ENCODE peak calls at places on chromosomes 16 and 17, in five cellular contexts. Y, D, O, I and J are unnamed samples.

GRCh38 chr16:49995720-49996119 is 29.3 kb upstream of the CNEP1R1 start:
- ATAC-seq in D (no peak), I (no peak), Y (peak; percentile 51), O (peak; percentile 65), J (no peak)

GRCh38 chr17:40791116-40791515 is 8.6 kb downstream of the KRT28 start:
- ATAC-seq in I (no peak), D (no peak), Y (no peak), O (no peak), J (no peak)

GRCh38 chr16:50676684-50677225 is 4.4 kb downstream of the SNX20 start:
- ATAC-seq in I (no peak), Y (peak; percentile 55), D (no peak), O (peak; percentile 28), J (no peak)

GRCh38 chr16:73202176-73202729 is 154.3 kb upstream of the ZFHX3 start:
- ATAC-seq in Y (peak; percentile 67), D (no peak), O (peak; percentile 100), I (no peak), J (no peak)

GRCh38 chr16:55534773-55535172 is 25.9 kb downstream of the LPCAT2 start:
- ATAC-seq in I (no peak), Y (no peak), O (no peak), D (no peak), J (no peak)

GRCh38 chr16:69057400-69058378 is 47.8 kb upstream of the HAS3 start:
- ATAC-seq in I (no peak), D (peak; percentile 92), O (no peak), Y (peak; percentile 93), J (peak; percentile 66)

GRCh38 chr17:35254107-35254802 is 11.4 kb downstream of the SLFN5 start:
- ATAC-seq in I (no peak), Y (peak; percentile 86), O (peak; percentile 38), D (no peak), J (peak; percentile 96)

GRCh38 chr17:77936881-77937280 is 21.6 kb upstream of the TNRC6C start:
- ATAC-seq in Y (no peak), D (no peak), I (no peak), O (no peak), J (no peak)

GRCh38 chr17:78796134-78796900 is 14.2 kb upstream of the CYTH1 start:
- ATAC-seq in O (no peak), I (no peak), Y (no peak), D (no peak), J (no peak)

GRCh38 chr17:76048025-76048605 is 21.0 kb upstream of the EVPL start:
- ATAC-seq in I (no peak), D (peak; percentile 90), O (no peak), Y (no peak), J (no peak)

GRCh38 chr16:58110590-58111330 is 18.4 kb downstream of the CFAP20 start:
- ATAC-seq in I (peak; percentile 52), Y (peak; percentile 41), D (no peak), O (peak; percentile 34), J (no peak)

GRCh38 chr17:82014971-82015310 is 7.7 kb downstream of the CENPX start:
- ATAC-seq in D (no peak), I (no peak), Y (no peak), O (no peak), J (no peak)

GRCh38 chr16:23013484-23013883 is 135.8 kb downstream of the USP31 start:
- ATAC-seq in D (no peak), O (peak; percentile 70), I (peak; percentile 41), Y (peak; percentile 66), J (no peak)

GRCh38 chr17:64001763-64002529 is 3.8 kb downstream of the PRR29 start:
- ATAC-seq in Y (no peak), I (no peak), D (no peak), O (peak; percentile 21), J (peak; percentile 84)

GRCh38 chr16:89133457-89134127 is 38.0 kb upstream of the CDH15 start:
- ATAC-seq in D (no peak), Y (no peak), O (no peak), I (no peak), J (no peak)

GRCh38 chr16:84277244-84277823 is 17.3 kb upstream of the WFDC1 start:
- ATAC-seq in Y (peak; percentile 93), O (peak; percentile 85), D (peak; percentile 92), I (peak; percentile 91), J (peak; percentile 73)

GRCh38 chr16:66927918-66928649 is 2.7 kb upstream of the RRAD start:
- ATAC-seq in D (no peak), O (no peak), I (no peak), Y (no peak), J (no peak)

GRCh38 chr16:26863971-26864370 is 202.8 kb upstream of the C16orf82 start:
- ATAC-seq in Y (no peak), I (no peak), O (no peak), D (no peak), J (no peak)

GRCh38 chr17:63308272-63308671 is 137.8 kb downstream of the CYB561 start:
- ATAC-seq in Y (no peak), I (no peak), D (no peak), O (no peak), J (no peak)

GRCh38 chr16:3022208-3022696 is 1.5 kb downstream of the HCFC1R1 start:
- ATAC-seq in D (peak; percentile 19), O (peak; percentile 14), Y (peak; percentile 46), I (peak; percentile 67), J (peak; percentile 66)

GRCh38 chr17:50668025-50668837 is 33.5 kb downstream of the ABCC3 start:
- ATAC-seq in Y (peak; percentile 62), O (peak; percentile 15), I (no peak), D (no peak), J (no peak)

GRCh38 chr17:32486701-32487459 is at the start of gene CDK5R1:
- ATAC-seq in Y (peak; percentile 15), I (peak; percentile 61), O (peak; percentile 12), D (peak; percentile 2), J (peak; percentile 79)

GRCh38 chr16:69596801-69597200 is 31.0 kb downstream of the NFAT5 start:
- ATAC-seq in O (no peak), Y (no peak), I (no peak), D (no peak), J (no peak)

GRCh38 chr16:3725291-3725690 is 8.0 kb upstream of the TRAP1 start:
- ATAC-seq in I (no peak), D (no peak), O (no peak), Y (no peak), J (no peak)

GRCh38 chr16:23317266-23317661 is 15.2 kb downstream of the SCNN1B start:
- ATAC-seq in Y (peak; percentile 70), I (no peak), D (no peak), O (no peak), J (no peak)

GRCh38 chr16:11835891-11836652 is 15.3 kb downstream of the RSL1D1 start:
- ATAC-seq in I (peak; percentile 51), Y (no peak), D (peak; percentile 23), O (peak; percentile 2), J (no peak)
- TF ChIP-seq POLR2A in I (peak; percentile 74), Y (no peak), D (no peak), O (peak; percentile 24), J (no peak)

GRCh38 chr16:30930160-30930571 is 6.8 kb downstream of the FBXL19 start:
- ATAC-seq in Y (no peak), O (no peak), D (no peak), I (no peak), J (no peak)

GRCh38 chr16:30926937-30927788 is 3.8 kb downstream of the FBXL19 start:
- ATAC-seq in I (no peak), D (no peak), O (no peak), Y (no peak), J (no peak)

GRCh38 chr16:30929167-30929566 is 5.8 kb downstream of the FBXL19 start:
- ATAC-seq in O (no peak), Y (no peak), D (no peak), I (no peak), J (no peak)

GRCh38 chr16:30927789-30928378 is 4.5 kb downstream of the FBXL19 start:
- ATAC-seq in Y (peak; percentile 76), D (peak; percentile 78), I (peak; percentile 83), O (peak; percentile 50), J (no peak)

DNA sequence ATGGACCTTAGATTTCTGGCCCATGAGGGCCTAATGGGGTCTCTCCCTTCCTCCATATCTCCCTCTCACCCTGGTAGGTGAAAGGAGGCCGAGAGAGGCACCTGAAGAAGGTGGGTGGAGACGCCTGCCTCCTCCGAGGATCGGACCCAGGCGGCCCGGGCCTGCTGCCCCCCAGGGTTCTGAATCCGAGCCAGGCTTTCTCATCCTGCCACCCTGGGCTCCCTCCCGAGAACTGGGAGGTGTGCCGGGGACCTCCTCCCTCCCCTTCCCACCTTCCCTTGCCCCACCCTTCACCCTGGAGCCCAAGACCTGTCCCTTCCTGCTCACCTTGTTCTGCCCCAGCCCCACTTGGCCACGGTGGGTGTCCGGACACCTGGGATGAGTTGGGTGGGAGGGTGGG is 5.0 kb downstream of the FBXL19 start:
- ATAC-seq in Y (no peak), D (no peak), I (no peak), O (no peak), J (no peak)
- TF ChIP-seq CTCF in Y (no peak), D (no peak), I (no peak), O (no peak), J (no peak)

GRCh38 chr16:87848676-87849345 is 20.5 kb downstream of the SLC7A5 start:
- ATAC-seq in O (no peak), D (no peak), I (no peak), Y (no peak), J (no peak)

GRCh38 chr16:87846705-87847466 is 22.4 kb downstream of the SLC7A5 start:
- ATAC-seq in D (no peak), Y (no peak), I (no peak), O (no peak), J (no peak)

GRCh38 chr16:87847467-87847784 is 21.9 kb downstream of the SLC7A5 start:
- ATAC-seq in D (no peak), Y (no peak), O (no peak), I (no peak), J (no peak)

GRCh38 chr16:87849419-87850008 is 19.8 kb downstream of the SLC7A5 start:
- ATAC-seq in Y (no peak), D (no peak), I (no peak), O (no peak), J (no peak)

GRCh38 chr16:87847785-87848675 is 21.3 kb downstream of the SLC7A5 start:
- ATAC-seq in O (peak; percentile 85), D (no peak), Y (no peak), I (no peak), J (no peak)
- TF ChIP-seq EP300 in O (peak; percentile 63), D (no peak), Y (no peak), I (no peak), J (no peak)

GRCh38 chr17:5819921-5820685 is 235.8 kb upstream of the NLRP1 start:
- ATAC-seq in Y (no peak), O (no peak), I (no peak), D (no peak), J (no peak)

GRCh38 chr17:5821057-5821456 is 236.7 kb upstream of the NLRP1 start:
- ATAC-seq in Y (peak; percentile 56), O (no peak), D (no peak), I (no peak), J (no peak)

GRCh38 chr17:5823219-5823618 is 238.9 kb upstream of the NLRP1 start:
- ATAC-seq in Y (no peak), O (no peak), D (no peak), I (peak; percentile 49), J (no peak)

GRCh38 chr17:5821813-5822212 is 237.5 kb upstream of the NLRP1 start:
- ATAC-seq in O (no peak), I (no peak), Y (no peak), D (no peak), J (no peak)

GRCh38 chr17:5822281-5823060 is 238.2 kb upstream of the NLRP1 start:
- ATAC-seq in Y (no peak), D (no peak), O (no peak), I (no peak), J (no peak)
- TF ChIP-seq POLR2A in Y (no peak), D (no peak), O (no peak), I (no peak), J (no peak)